ENCODE peak calls at places on chromosomes 1 and 21, in seven cellular contexts. U, Q, D, S, Z, R and C are unnamed samples.

GRCh38 chr1:93636712-93637111 is 44.9 kb downstream of the BCAR3 start:
- DNase-seq in S (no peak), D (no peak), Z (peak; percentile 19), Q (no peak), R (no peak), U (no peak), C (no peak)

GRCh38 chr21:42524341-42525227 is 10.9 kb downstream of the SLC37A1 start:
- DNase-seq in Z (peak; percentile 69), R (peak; percentile 32), U (peak; percentile 41), S (no peak), Q (peak; percentile 24), D (no peak), C (no peak)

GRCh38 chr1:98903261-98903660 is 101.4 kb downstream of the PLPPR5 start:
- DNase-seq in S (no peak), Q (no peak), R (no peak), D (peak; percentile 71), U (no peak), Z (no peak), C (no peak)

GRCh38 chr1:113042336-113043143 is 30.5 kb upstream of the LRIG2 start:
- DNase-seq in Z (peak; percentile 83), S (peak; percentile 64), U (peak; percentile 24), Q (peak; percentile 54), R (no peak), D (peak; percentile 77), C (peak; percentile 86)

GRCh38 chr21:37196847-37197246 is 70.3 kb downstream of the VPS26C start:
- DNase-seq in R (no peak), U (no peak), S (no peak), Z (no peak), Q (no peak), D (no peak), C (no peak)

GRCh38 chr1:8409107-8409506 is 91.2 kb downstream of the SLC45A1 start:
- DNase-seq in Z (no peak), U (no peak), R (no peak), D (peak; percentile 70), Q (no peak), S (no peak), C (peak; percentile 76)

GRCh38 chr1:165369255-165369848 is 12.8 kb upstream of the LMX1A start:
- DNase-seq in Z (peak; percentile 73), U (no peak), Q (peak; percentile 61), R (peak; percentile 19), S (peak; percentile 51), D (peak; percentile 43), C (peak; percentile 77)

GRCh38 chr1:175839678-175840669 is 96.6 kb upstream of the TNR start:
- DNase-seq in Z (no peak), U (no peak), S (no peak), Q (no peak), R (no peak), D (no peak), C (no peak)

GRCh38 chr1:53541761-53542550 is 82.8 kb downstream of the DMRTB1 start:
- DNase-seq in S (no peak), U (no peak), D (peak; percentile 90), Z (no peak), R (no peak), Q (no peak), C (no peak)